ENCODE peak calls at places on chromosomes 5 and 9, in four cellular contexts. N is cardiac muscle cell; F is stimulated activated CD4-positive, alpha-beta T cell treated with anti-CD3 and anti-CD28 coated beads, Interleukin-1b, Interleukin-23, amount 100 ng/mL, for 24 hours; X is NCI-H510A. A is an unnamed sample.
A peak's percentile ranks its signal among the peaks of the same experiment; 100 is the strongest.

GRCh38 chr9:121269030-121269887 is 1.3 kb downstream of the GSN start:
- DNase-seq in N (no peak), F (no peak), X (no peak), A (no peak)

GRCh38 chr5:5891350-5891749 is 468.9 kb downstream of the ICE1 start:
- DNase-seq in N (no peak), F (no peak), X (no peak), A (no peak)

GRCh38 chr5:25241981-25242380 is 597.2 kb upstream of the CDH10 start:
- DNase-seq in N (no peak), F (no peak), X (no peak), A (no peak)

GRCh38 chr9:99057665-99058625 is 47.0 kb upstream of the TGFBR1 start:
- DNase-seq in N (peak; percentile 86), F (peak; percentile 33), X (no peak), A (no peak)

GRCh38 chr9:24351952-24352351 is 193.7 kb downstream of the IZUMO3 start:
- DNase-seq in N (no peak), F (no peak), X (no peak), A (no peak)

GRCh38 chr9:130286781-130287428 is 21.3 kb downstream of the HMCN2 start:
- DNase-seq in N (no peak), F (no peak), X (no peak), A (no peak)

GRCh38 chr5:139872052-139872766 is 76.6 kb downstream of the PSD2 start:
- DNase-seq in N (no peak), F (no peak), X (no peak), A (no peak)

GRCh38 chr5:93503598-93504067 is 77.4 kb downstream of the NR2F1-AS1 start:
- DNase-seq in N (peak; percentile 87), F (no peak), X (no peak), A (no peak)

GRCh38 chr9:131887680-131888079 is 147.8 kb upstream of the RAPGEF1 start:
- DNase-seq in N (no peak), F (no peak), X (no peak), A (no peak)

GRCh38 chr9:121816449-121816817 is 165.0 kb downstream of the DAB2IP start:
- DNase-seq in N (no peak), F (no peak), X (no peak), A (no peak)

GRCh38 chr5:171261904-171262303 is 47.1 kb upstream of the TLX3 start:
- DNase-seq in N (no peak), F (no peak), X (no peak), A (no peak)

GRCh38 chr5:109218767-109219166 is 191.0 kb downstream of the PJA2 start:
- DNase-seq in N (no peak), F (no peak), X (no peak), A (no peak)

GRCh38 chr5:125408582-125409069 is 662.2 kb upstream of the ZNF608 start:
- DNase-seq in N (peak; percentile 79), F (no peak), X (no peak), A (no peak)

GRCh38 chr5:111159845-111160244 is 64.3 kb upstream of the CAMK4 start:
- DNase-seq in N (no peak), F (no peak), X (no peak), A (no peak)

GRCh38 chr9:133955821-133956411 is 36.2 kb downstream of the VAV2 start:
- DNase-seq in N (peak; percentile 59), F (no peak), X (no peak), A (no peak)

GRCh38 chr5:180601591-180602480 is 10.5 kb upstream of the SCGB3A1 start:
- DNase-seq in N (no peak), F (no peak), X (no peak), A (no peak)

GRCh38 chr9:105661011-105661410 is 1.2 kb upstream of the TAL2 start:
- DNase-seq in N (no peak), F (no peak), X (no peak), A (no peak)

GRCh38 chr9:96877269-96877668 is 23.0 kb upstream of the ZNF782 start:
- DNase-seq in N (no peak), F (no peak), X (no peak), A (no peak)

GRCh38 chr9:36551129-36551528 is 21.6 kb upstream of the MELK start:
- DNase-seq in N (no peak), F (no peak), X (no peak), A (no peak)

A was measured in NCI-H1105.